ENCODE peak calls at places on chromosomes 2 and 18, in nine cellular contexts. R is putamen; Q is ovary; N is effector CD4-positive, alpha-beta T cell; B is stimulated activated CD4-positive, alpha-beta T cell treated with anti-CD3 and anti-CD28 coated beads, Interleukin-1b, Interleukin-23, amount 100 ng/mL, for 1 hour; Z is activated CD8-positive, alpha-beta T cell treated with anti-CD3 and anti-CD28 coated beads, Interleukin-2, amount 10 ng/mL, durations not matched to agents 7 days and 5 days; T is HFFc6; V is non-pigmented ciliary epithelial cell; J is activated gamma-delta T cell treated with Interleukin-2 at 50 U/mL for 16 hours. P is an unnamed sample.

GRCh38 chr2:676647-677055 is 555 bp downstream of the TMEM18 start:
- DNase-seq in R (peak), Q (peak), N (peak), B (no peak), Z (peak), T (peak), V (peak), J (peak), P (peak)

GRCh38 chr2:72893594-72894319 is 6.5 kb downstream of the SPR start:
- DNase-seq in R (no peak), Q (no peak), N (no peak), B (no peak), Z (peak), T (peak), V (no peak), J (no peak), P (no peak)

GRCh38 chr2:198374375-198375072 is 570.1 kb downstream of the PLCL1 start:
- DNase-seq in R (peak), Q (no peak), N (no peak), B (no peak), Z (peak), T (peak), V (peak), J (no peak), P (peak)

GRCh38 chr18:11500153-11501122 is 109.0 kb upstream of the SLC35G4 start:
- DNase-seq in R (no peak), Q (no peak), N (no peak), B (no peak), Z (no peak), T (peak), V (peak), J (no peak), P (peak)

GRCh38 chr2:191679818-191680600 is 2.1 kb downstream of the NABP1 start:
- DNase-seq in R (no peak), Q (no peak), N (peak), B (no peak), Z (no peak), T (peak), V (peak), J (no peak), P (peak)

GRCh38 chr2:164314148-164314547 is 307.1 kb downstream of the GRB14 start:
- DNase-seq in R (no peak), Q (no peak), N (no peak), B (no peak), Z (no peak), T (no peak), V (peak), J (no peak), P (peak)

GRCh38 chr2:131085646-131086045 is 7.6 kb downstream of the FAM168B start:
- DNase-seq in R (no peak), Q (no peak), N (no peak), B (no peak), Z (no peak), T (no peak), V (no peak), J (no peak), P (no peak)

GRCh38 chr2:127681288-127681771 is 6.0 kb upstream of the LIMS2 start:
- DNase-seq in R (no peak), Q (no peak), N (no peak), B (no peak), Z (no peak), T (no peak), V (no peak), J (no peak), P (no peak)

GRCh38 chr2:127406454-127406853 is 11.8 kb upstream of the PROC start:
- DNase-seq in R (no peak), Q (no peak), N (no peak), B (no peak), Z (no peak), T (no peak), V (no peak), J (no peak), P (no peak)

GRCh38 chr2:15729709-15730544 is 138.3 kb downstream of the DDX1 start:
- DNase-seq in R (no peak), Q (no peak), N (no peak), B (no peak), Z (no peak), T (no peak), V (no peak), J (no peak), P (no peak)

GRCh38 chr2:177078416-177078815 is 134.2 kb upstream of the HNRNPA3 start:
- DNase-seq in R (peak), Q (peak), N (no peak), B (no peak), Z (no peak), T (no peak), V (no peak), J (no peak), P (no peak)